ENCODE peak calls at places on chromosomes 13 and 19, in eight cellular contexts. One of them, this sample, is unnamed.

GRCh38 chr13:22325761-22326160 is 654.9 kb downstream of the FGF9 start:
- DNase-seq in breast epithelium: no peak
- DNase-seq in BJ: no peak
- DNase-seq in left ventricle myocardium inferior: no peak
- DNase-seq in lower lobe of right lung: no peak
- DNase-seq in testis: no peak
- DNase-seq in astrocyte of the spinal cord: no peak
- DNase-seq in suprapubic skin: no peak
- DNase-seq in this sample: no peak

GRCh38 chr19:38676878-38677646 is 29.6 kb downstream of the ACTN4 start:
- DNase-seq in BJ: no peak
- DNase-seq in lower lobe of right lung: no peak
- DNase-seq in left ventricle myocardium inferior: no peak
- DNase-seq in breast epithelium: no peak
- DNase-seq in testis: no peak
- DNase-seq in suprapubic skin: no peak
- DNase-seq in astrocyte of the spinal cord: no peak
- DNase-seq in this sample: no peak

GRCh38 chr19:31249217-31249616 is 100.0 kb downstream of the TSHZ3 start:
- DNase-seq in suprapubic skin: no peak
- DNase-seq in lower lobe of right lung: no peak
- DNase-seq in breast epithelium: no peak
- DNase-seq in testis: peak
- DNase-seq in BJ: no peak
- DNase-seq in left ventricle myocardium inferior: no peak
- DNase-seq in astrocyte of the spinal cord: no peak
- DNase-seq in this sample: no peak

GRCh38 chr13:80251403-80251802 is 89.5 kb downstream of the SPRY2 start:
- DNase-seq in lower lobe of right lung: no peak
- DNase-seq in testis: no peak
- DNase-seq in astrocyte of the spinal cord: peak
- DNase-seq in left ventricle myocardium inferior: no peak
- DNase-seq in BJ: no peak
- DNase-seq in breast epithelium: no peak
- DNase-seq in suprapubic skin: no peak
- DNase-seq in this sample: no peak

GRCh38 chr13:79320433-79320832 is 85.6 kb downstream of the RBM26 start:
- DNase-seq in astrocyte of the spinal cord: no peak
- DNase-seq in BJ: no peak
- DNase-seq in suprapubic skin: no peak
- DNase-seq in left ventricle myocardium inferior: no peak
- DNase-seq in breast epithelium: no peak
- DNase-seq in testis: no peak
- DNase-seq in lower lobe of right lung: no peak
- DNase-seq in this sample: no peak

GRCh38 chr19:52936151-52936957 is 13.1 kb upstream of the ZNF888 start:
- DNase-seq in lower lobe of right lung: no peak
- DNase-seq in testis: no peak
- DNase-seq in suprapubic skin: no peak
- DNase-seq in astrocyte of the spinal cord: no peak
- DNase-seq in BJ: no peak
- DNase-seq in left ventricle myocardium inferior: no peak
- DNase-seq in breast epithelium: no peak
- DNase-seq in this sample: no peak

GRCh38 chr13:98890186-98890585 is 87.7 kb downstream of the DOCK9 start:
- DNase-seq in BJ: peak
- DNase-seq in breast epithelium: no peak
- DNase-seq in suprapubic skin: peak
- DNase-seq in lower lobe of right lung: no peak
- DNase-seq in left ventricle myocardium inferior: no peak
- DNase-seq in testis: no peak
- DNase-seq in astrocyte of the spinal cord: peak
- DNase-seq in this sample: peak

GRCh38 chr13:94968040-94968756 is 255.9 kb upstream of the SOX21 start:
- DNase-seq in testis: no peak
- DNase-seq in breast epithelium: no peak
- DNase-seq in suprapubic skin: no peak
- DNase-seq in BJ: no peak
- DNase-seq in lower lobe of right lung: no peak
- DNase-seq in left ventricle myocardium inferior: no peak
- DNase-seq in astrocyte of the spinal cord: peak
- DNase-seq in this sample: no peak

GRCh38 chr19:1079566-1080111 is 12.7 kb downstream of the ARHGAP45 start:
- DNase-seq in testis: no peak
- DNase-seq in left ventricle myocardium inferior: no peak
- DNase-seq in BJ: no peak
- DNase-seq in breast epithelium: no peak
- DNase-seq in astrocyte of the spinal cord: no peak
- DNase-seq in suprapubic skin: no peak
- DNase-seq in lower lobe of right lung: no peak
- DNase-seq in this sample: no peak

DNA sequence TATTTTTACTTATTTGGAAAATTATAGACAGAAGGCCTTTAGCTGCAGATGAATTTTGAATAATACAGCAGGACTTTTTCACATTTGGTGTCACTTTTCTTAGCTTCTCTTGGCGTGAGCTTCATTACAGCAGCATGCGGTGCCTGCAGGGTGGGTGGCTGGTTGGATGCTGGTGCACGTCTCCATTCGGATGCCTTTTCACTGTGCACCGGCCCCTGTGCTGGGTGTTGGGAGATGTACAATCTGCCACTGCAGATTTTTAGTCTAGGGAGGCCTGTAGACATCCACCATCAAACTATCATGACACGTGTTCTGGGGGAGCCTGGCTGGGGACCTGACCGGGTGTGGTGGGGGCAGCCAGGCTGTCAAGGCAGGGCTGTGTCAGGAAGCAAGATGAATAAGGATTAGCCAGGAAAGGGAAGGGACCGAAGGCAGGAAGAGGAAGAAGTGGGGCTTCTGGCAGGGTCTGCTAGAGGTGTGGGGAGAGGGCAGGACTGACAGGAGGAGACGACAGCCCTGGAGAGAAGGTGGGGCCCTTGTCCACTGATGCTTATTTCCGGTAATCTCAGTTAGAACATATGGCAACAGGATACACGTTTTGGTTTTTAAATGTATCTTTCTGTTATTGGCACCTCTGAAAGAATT is 88.8 kb downstream of the ARHGEF7 start:
- DNase-seq in breast epithelium: no peak
- DNase-seq in suprapubic skin: no peak
- DNase-seq in BJ: no peak
- DNase-seq in astrocyte of the spinal cord: no peak
- DNase-seq in lower lobe of right lung: no peak
- DNase-seq in testis: no peak
- DNase-seq in left ventricle myocardium inferior: no peak
- DNase-seq in this sample: no peak
- H3K4me3 ChIP-seq in breast epithelium: peak
- H3K4me3 ChIP-seq in suprapubic skin: no peak
- H3K4me3 ChIP-seq in BJ: no peak
- H3K4me3 ChIP-seq in astrocyte of the spinal cord: peak
- H3K4me3 ChIP-seq in lower lobe of right lung: peak
- H3K4me3 ChIP-seq in testis: no peak
- H3K4me3 ChIP-seq in left ventricle myocardium inferior: peak
- H3K4me3 ChIP-seq in this sample: peak

DNA sequence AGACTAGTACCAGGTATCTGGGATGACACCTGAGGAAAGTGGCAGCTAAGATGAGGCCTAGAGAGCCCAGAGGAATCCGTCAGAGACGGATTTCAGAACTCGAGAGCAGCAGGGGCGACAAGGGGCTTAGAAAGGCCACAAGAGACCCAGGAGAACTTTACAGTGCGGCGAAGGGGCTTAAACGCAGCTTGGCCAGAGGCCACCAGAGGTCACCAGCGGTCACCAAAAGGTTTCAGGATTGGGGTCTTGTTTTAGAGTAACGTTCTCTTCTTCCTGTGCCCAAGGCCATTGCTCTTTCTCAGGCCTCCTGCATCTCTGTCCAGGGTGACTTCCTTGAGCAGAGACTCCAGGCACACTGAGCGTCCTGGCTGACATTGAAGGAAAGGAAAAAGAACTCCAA is 2.2 kb downstream of the ZSCAN22 start:
- DNase-seq in suprapubic skin: no peak
- DNase-seq in left ventricle myocardium inferior: no peak
- DNase-seq in breast epithelium: no peak
- DNase-seq in testis: no peak
- DNase-seq in astrocyte of the spinal cord: no peak
- DNase-seq in lower lobe of right lung: no peak
- DNase-seq in BJ: no peak
- DNase-seq in this sample: no peak
- TF ChIP-seq CTCF in suprapubic skin: no peak
- TF ChIP-seq CTCF in left ventricle myocardium inferior: no peak
- TF ChIP-seq CTCF in breast epithelium: no peak
- TF ChIP-seq CTCF in testis: no peak
- TF ChIP-seq CTCF in astrocyte of the spinal cord: peak
- TF ChIP-seq CTCF in lower lobe of right lung: peak
- TF ChIP-seq CTCF in BJ: no peak
- TF ChIP-seq CTCF in this sample: no peak

GRCh38 chr13:30862707-30863106 is 43.4 kb upstream of the MEDAG start:
- DNase-seq in BJ: no peak
- DNase-seq in breast epithelium: no peak
- DNase-seq in lower lobe of right lung: peak
- DNase-seq in suprapubic skin: no peak
- DNase-seq in astrocyte of the spinal cord: peak
- DNase-seq in testis: peak
- DNase-seq in left ventricle myocardium inferior: peak
- DNase-seq in this sample: no peak
- H3K4me3 ChIP-seq in BJ: no peak
- H3K4me3 ChIP-seq in breast epithelium: peak
- H3K4me3 ChIP-seq in lower lobe of right lung: no peak
- H3K4me3 ChIP-seq in suprapubic skin: no peak
- H3K4me3 ChIP-seq in astrocyte of the spinal cord: no peak
- H3K4me3 ChIP-seq in testis: no peak
- H3K4me3 ChIP-seq in left ventricle myocardium inferior: peak
- H3K4me3 ChIP-seq in this sample: no peak

DNA sequence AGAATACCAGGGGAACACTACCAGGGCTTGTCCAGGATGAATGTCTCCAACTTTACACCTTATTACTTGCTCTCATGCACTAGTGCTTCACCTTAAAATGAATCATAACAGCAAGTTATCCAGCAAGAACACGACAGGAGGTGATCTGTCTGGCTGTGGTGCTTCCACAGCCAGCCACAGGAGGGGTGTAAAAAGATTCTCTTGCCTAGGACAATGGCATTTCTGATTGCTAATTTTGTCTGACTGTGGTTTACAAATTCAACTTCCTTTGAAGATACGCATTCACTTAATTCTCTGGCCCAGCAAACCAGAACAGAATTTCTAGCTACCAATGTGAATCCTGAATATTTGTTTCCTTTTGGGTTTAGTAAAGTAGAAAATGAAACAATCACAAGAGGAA is 23.1 kb upstream of the COG3 start:
- DNase-seq in lower lobe of right lung: no peak
- DNase-seq in testis: no peak
- DNase-seq in suprapubic skin: no peak
- DNase-seq in breast epithelium: no peak
- DNase-seq in astrocyte of the spinal cord: peak
- DNase-seq in BJ: no peak
- DNase-seq in left ventricle myocardium inferior: no peak
- DNase-seq in this sample: no peak
- TF ChIP-seq CTCF in lower lobe of right lung: no peak
- TF ChIP-seq CTCF in testis: peak
- TF ChIP-seq CTCF in suprapubic skin: peak
- TF ChIP-seq CTCF in breast epithelium: no peak
- TF ChIP-seq CTCF in astrocyte of the spinal cord: peak
- TF ChIP-seq CTCF in BJ: peak
- TF ChIP-seq CTCF in left ventricle myocardium inferior: peak
- TF ChIP-seq CTCF in this sample: peak

GRCh38 chr13:100306042-100306441 is 217.1 kb downstream of the PCCA start:
- DNase-seq in left ventricle myocardium inferior: no peak
- DNase-seq in BJ: no peak
- DNase-seq in testis: no peak
- DNase-seq in breast epithelium: no peak
- DNase-seq in lower lobe of right lung: no peak
- DNase-seq in suprapubic skin: no peak
- DNase-seq in astrocyte of the spinal cord: no peak
- DNase-seq in this sample: no peak

GRCh38 chr13:100302391-100302790 is 213.5 kb downstream of the PCCA start:
- DNase-seq in astrocyte of the spinal cord: peak
- DNase-seq in testis: no peak
- DNase-seq in suprapubic skin: no peak
- DNase-seq in BJ: no peak
- DNase-seq in breast epithelium: no peak
- DNase-seq in left ventricle myocardium inferior: no peak
- DNase-seq in lower lobe of right lung: no peak
- DNase-seq in this sample: no peak

GRCh38 chr13:100305398-100305797 is 216.5 kb downstream of the PCCA start:
- DNase-seq in BJ: no peak
- DNase-seq in left ventricle myocardium inferior: no peak
- DNase-seq in lower lobe of right lung: no peak
- DNase-seq in testis: no peak
- DNase-seq in astrocyte of the spinal cord: no peak
- DNase-seq in breast epithelium: no peak
- DNase-seq in suprapubic skin: no peak
- DNase-seq in this sample: no peak

GRCh38 chr13:100304241-100304640 is 215.3 kb downstream of the PCCA start:
- DNase-seq in testis: no peak
- DNase-seq in lower lobe of right lung: no peak
- DNase-seq in suprapubic skin: no peak
- DNase-seq in BJ: no peak
- DNase-seq in astrocyte of the spinal cord: no peak
- DNase-seq in left ventricle myocardium inferior: no peak
- DNase-seq in breast epithelium: no peak
- DNase-seq in this sample: no peak

DNA sequence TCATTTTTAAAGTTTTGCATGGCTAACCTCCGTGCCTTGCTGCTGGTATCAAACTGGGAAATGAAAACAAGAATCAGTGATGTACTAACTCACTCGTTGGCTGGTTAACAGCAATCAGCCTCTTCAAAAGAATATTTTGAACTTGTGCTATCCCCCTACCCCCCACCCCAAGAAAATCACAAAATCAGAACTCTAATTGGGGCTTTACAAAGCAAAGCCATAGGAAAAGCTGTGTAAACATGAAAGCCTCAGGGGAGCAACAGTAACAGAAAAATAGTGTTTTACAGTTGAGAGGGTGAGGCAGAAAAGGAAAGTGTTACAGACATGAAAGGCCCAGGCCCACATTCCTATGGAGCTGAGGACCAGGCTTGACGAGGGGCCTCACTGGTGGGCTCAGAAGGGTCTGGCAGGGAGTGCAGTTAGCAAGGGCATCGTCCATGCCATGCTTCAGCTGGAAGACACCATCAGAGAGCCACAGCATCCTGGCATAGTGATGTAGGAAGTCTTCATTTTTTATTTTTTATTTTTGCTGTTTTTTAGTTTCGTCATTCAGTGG is 217.6 kb downstream of the PCCA start:
- DNase-seq in BJ: no peak
- DNase-seq in left ventricle myocardium inferior: no peak
- DNase-seq in breast epithelium: no peak
- DNase-seq in testis: no peak
- DNase-seq in astrocyte of the spinal cord: peak
- DNase-seq in lower lobe of right lung: no peak
- DNase-seq in suprapubic skin: no peak
- DNase-seq in this sample: no peak
- H3K4me3 ChIP-seq in BJ: no peak
- H3K4me3 ChIP-seq in left ventricle myocardium inferior: no peak
- H3K4me3 ChIP-seq in breast epithelium: no peak
- H3K4me3 ChIP-seq in testis: no peak
- H3K4me3 ChIP-seq in astrocyte of the spinal cord: no peak
- H3K4me3 ChIP-seq in lower lobe of right lung: no peak
- H3K4me3 ChIP-seq in suprapubic skin: no peak
- H3K4me3 ChIP-seq in this sample: no peak

This sample was measured in AG04449.